ENCODE peak calls at places on chromosomes 6 and 20, in ten cellular contexts. One of them, this sample, is unnamed.
A peak's percentile ranks its signal among the peaks of the same experiment; 100 is the strongest.

GRCh38 chr6:28907394-28907793 is 16.4 kb downstream of the TRIM27 start:
- DNase-seq in cardiac muscle cell: peak; percentile 68
- DNase-seq in CD8-positive, alpha-beta T cell: no peak
- DNase-seq in upper lobe of right lung: no peak
- DNase-seq in left ventricle myocardium inferior: no peak
- DNase-seq in aorta: peak; percentile 57
- DNase-seq in prostate gland: no peak
- DNase-seq in upper lobe of left lung: peak; percentile 81
- DNase-seq in breast epithelium: no peak
- DNase-seq in IMR-90: peak; percentile 96
- DNase-seq in this sample: no peak

GRCh38 chr6:44219053-44219814 is 2.5 kb downstream of the MYMX start:
- DNase-seq in cardiac muscle cell: peak; percentile 76
- DNase-seq in CD8-positive, alpha-beta T cell: no peak
- DNase-seq in upper lobe of right lung: peak; percentile 94
- DNase-seq in left ventricle myocardium inferior: peak; percentile 89
- DNase-seq in aorta: peak; percentile 94
- DNase-seq in prostate gland: peak; percentile 54
- DNase-seq in upper lobe of left lung: peak; percentile 92
- DNase-seq in breast epithelium: peak; percentile 78
- DNase-seq in IMR-90: peak; percentile 55
- DNase-seq in this sample: no peak

GRCh38 chr6:158666637-158667359 is 16.9 kb downstream of the SYTL3 start:
- DNase-seq in cardiac muscle cell: peak; percentile 89
- DNase-seq in CD8-positive, alpha-beta T cell: no peak
- DNase-seq in upper lobe of right lung: peak; percentile 86
- DNase-seq in left ventricle myocardium inferior: no peak
- DNase-seq in aorta: no peak
- DNase-seq in prostate gland: peak; percentile 77
- DNase-seq in upper lobe of left lung: peak; percentile 75
- DNase-seq in breast epithelium: peak; percentile 80
- DNase-seq in IMR-90: peak; percentile 71
- DNase-seq in this sample: no peak

GRCh38 chr6:26331809-26332226 is 33.2 kb upstream of the BTN3A2 start:
- DNase-seq in cardiac muscle cell: no peak
- DNase-seq in CD8-positive, alpha-beta T cell: peak; percentile 65
- DNase-seq in upper lobe of right lung: no peak
- DNase-seq in left ventricle myocardium inferior: no peak
- DNase-seq in aorta: no peak
- DNase-seq in prostate gland: no peak
- DNase-seq in upper lobe of left lung: no peak
- DNase-seq in breast epithelium: no peak
- DNase-seq in IMR-90: no peak
- DNase-seq in this sample: peak; percentile 47

GRCh38 chr6:130560231-130560630 is 194.4 kb downstream of the TMEM200A start:
- DNase-seq in cardiac muscle cell: no peak
- DNase-seq in CD8-positive, alpha-beta T cell: no peak
- DNase-seq in upper lobe of right lung: no peak
- DNase-seq in left ventricle myocardium inferior: no peak
- DNase-seq in aorta: no peak
- DNase-seq in prostate gland: no peak
- DNase-seq in upper lobe of left lung: no peak
- DNase-seq in breast epithelium: no peak
- DNase-seq in IMR-90: peak; percentile 29
- DNase-seq in this sample: no peak

GRCh38 chr20:11891081-11891826 is 26.4 kb upstream of the BTBD3 start:
- DNase-seq in cardiac muscle cell: peak; percentile 39
- DNase-seq in CD8-positive, alpha-beta T cell: peak; percentile 17
- DNase-seq in upper lobe of right lung: peak; percentile 83
- DNase-seq in left ventricle myocardium inferior: peak; percentile 63
- DNase-seq in aorta: peak; percentile 64
- DNase-seq in prostate gland: peak; percentile 50
- DNase-seq in upper lobe of left lung: peak; percentile 45
- DNase-seq in breast epithelium: no peak
- DNase-seq in IMR-90: peak; percentile 34
- DNase-seq in this sample: no peak

GRCh38 chr20:49608752-49609670 is 41.1 kb upstream of the PTGIS start:
- DNase-seq in cardiac muscle cell: peak; percentile 63
- DNase-seq in CD8-positive, alpha-beta T cell: peak; percentile 71
- DNase-seq in upper lobe of right lung: peak; percentile 85
- DNase-seq in left ventricle myocardium inferior: peak; percentile 55
- DNase-seq in aorta: peak; percentile 70
- DNase-seq in prostate gland: peak; percentile 48
- DNase-seq in upper lobe of left lung: peak; percentile 83
- DNase-seq in breast epithelium: peak; percentile 79
- DNase-seq in IMR-90: no peak
- DNase-seq in this sample: peak; percentile 67

GRCh38 chr6:57284056-57284455 is 33.4 kb upstream of the PRIM2 start:
- DNase-seq in cardiac muscle cell: peak; percentile 77
- DNase-seq in CD8-positive, alpha-beta T cell: no peak
- DNase-seq in upper lobe of right lung: no peak
- DNase-seq in left ventricle myocardium inferior: no peak
- DNase-seq in aorta: no peak
- DNase-seq in prostate gland: peak; percentile 37
- DNase-seq in upper lobe of left lung: no peak
- DNase-seq in breast epithelium: no peak
- DNase-seq in IMR-90: peak; percentile 56
- DNase-seq in this sample: no peak

GRCh38 chr6:129586815-129587214 is 123.2 kb downstream of the ARHGAP18 start:
- DNase-seq in cardiac muscle cell: no peak
- DNase-seq in CD8-positive, alpha-beta T cell: no peak
- DNase-seq in upper lobe of right lung: no peak
- DNase-seq in left ventricle myocardium inferior: no peak
- DNase-seq in aorta: no peak
- DNase-seq in prostate gland: no peak
- DNase-seq in upper lobe of left lung: no peak
- DNase-seq in breast epithelium: no peak
- DNase-seq in IMR-90: peak; percentile 87
- DNase-seq in this sample: no peak

GRCh38 chr6:14665827-14666724 is 548.5 kb downstream of the CD83 start:
- DNase-seq in cardiac muscle cell: peak; percentile 92
- DNase-seq in CD8-positive, alpha-beta T cell: no peak
- DNase-seq in upper lobe of right lung: peak; percentile 71
- DNase-seq in left ventricle myocardium inferior: no peak
- DNase-seq in aorta: peak; percentile 71
- DNase-seq in prostate gland: no peak
- DNase-seq in upper lobe of left lung: peak; percentile 76
- DNase-seq in breast epithelium: no peak
- DNase-seq in IMR-90: peak; percentile 100
- DNase-seq in this sample: no peak

GRCh38 chr6:1895721-1896120 is 286.0 kb downstream of the FOXC1 start:
- DNase-seq in cardiac muscle cell: no peak
- DNase-seq in CD8-positive, alpha-beta T cell: no peak
- DNase-seq in upper lobe of right lung: no peak
- DNase-seq in left ventricle myocardium inferior: no peak
- DNase-seq in aorta: no peak
- DNase-seq in prostate gland: no peak
- DNase-seq in upper lobe of left lung: no peak
- DNase-seq in breast epithelium: no peak
- DNase-seq in IMR-90: peak; percentile 34
- DNase-seq in this sample: no peak

GRCh38 chr6:140281236-140281635 is 906.8 kb upstream of the CITED2 start:
- DNase-seq in cardiac muscle cell: no peak
- DNase-seq in CD8-positive, alpha-beta T cell: no peak
- DNase-seq in upper lobe of right lung: no peak
- DNase-seq in left ventricle myocardium inferior: no peak
- DNase-seq in aorta: no peak
- DNase-seq in prostate gland: no peak
- DNase-seq in upper lobe of left lung: no peak
- DNase-seq in breast epithelium: no peak
- DNase-seq in IMR-90: peak; percentile 42
- DNase-seq in this sample: no peak

GRCh38 chr20:54188132-54188835 is 14.5 kb upstream of the CYP24A1 start:
- DNase-seq in cardiac muscle cell: no peak
- DNase-seq in CD8-positive, alpha-beta T cell: no peak
- DNase-seq in upper lobe of right lung: no peak
- DNase-seq in left ventricle myocardium inferior: no peak
- DNase-seq in aorta: no peak
- DNase-seq in prostate gland: no peak
- DNase-seq in upper lobe of left lung: no peak
- DNase-seq in breast epithelium: no peak
- DNase-seq in IMR-90: no peak
- DNase-seq in this sample: no peak

GRCh38 chr6:114100421-114100820 is 129.5 kb upstream of the HDAC2 start:
- DNase-seq in cardiac muscle cell: no peak
- DNase-seq in CD8-positive, alpha-beta T cell: no peak
- DNase-seq in upper lobe of right lung: no peak
- DNase-seq in left ventricle myocardium inferior: no peak
- DNase-seq in aorta: no peak
- DNase-seq in prostate gland: no peak
- DNase-seq in upper lobe of left lung: no peak
- DNase-seq in breast epithelium: no peak
- DNase-seq in IMR-90: peak; percentile 59
- DNase-seq in this sample: no peak

GRCh38 chr6:35093118-35093445 is 48.1 kb downstream of the TCP11 start:
- DNase-seq in cardiac muscle cell: no peak
- DNase-seq in CD8-positive, alpha-beta T cell: no peak
- DNase-seq in upper lobe of right lung: no peak
- DNase-seq in left ventricle myocardium inferior: no peak
- DNase-seq in aorta: no peak
- DNase-seq in prostate gland: no peak
- DNase-seq in upper lobe of left lung: no peak
- DNase-seq in breast epithelium: no peak
- DNase-seq in IMR-90: peak; percentile 8
- DNase-seq in this sample: no peak

GRCh38 chr6:35092362-35093117 is 48.6 kb downstream of the TCP11 start:
- DNase-seq in cardiac muscle cell: peak; percentile 75
- DNase-seq in CD8-positive, alpha-beta T cell: no peak
- DNase-seq in upper lobe of right lung: no peak
- DNase-seq in left ventricle myocardium inferior: no peak
- DNase-seq in aorta: peak; percentile 75
- DNase-seq in prostate gland: no peak
- DNase-seq in upper lobe of left lung: no peak
- DNase-seq in breast epithelium: no peak
- DNase-seq in IMR-90: peak; percentile 79
- DNase-seq in this sample: no peak

GRCh38 chr6:35096129-35096852 is 44.8 kb downstream of the TCP11 start:
- DNase-seq in cardiac muscle cell: peak; percentile 75
- DNase-seq in CD8-positive, alpha-beta T cell: no peak
- DNase-seq in upper lobe of right lung: no peak
- DNase-seq in left ventricle myocardium inferior: no peak
- DNase-seq in aorta: no peak
- DNase-seq in prostate gland: no peak
- DNase-seq in upper lobe of left lung: no peak
- DNase-seq in breast epithelium: no peak
- DNase-seq in IMR-90: peak; percentile 81
- DNase-seq in this sample: no peak

GRCh38 chr6:35093783-35094182 is 47.4 kb downstream of the TCP11 start:
- DNase-seq in cardiac muscle cell: no peak
- DNase-seq in CD8-positive, alpha-beta T cell: no peak
- DNase-seq in upper lobe of right lung: no peak
- DNase-seq in left ventricle myocardium inferior: no peak
- DNase-seq in aorta: no peak
- DNase-seq in prostate gland: no peak
- DNase-seq in upper lobe of left lung: no peak
- DNase-seq in breast epithelium: no peak
- DNase-seq in IMR-90: no peak
- DNase-seq in this sample: no peak

GRCh38 chr6:35094183-35094582 is 47.0 kb downstream of the TCP11 start:
- DNase-seq in cardiac muscle cell: peak; percentile 13
- DNase-seq in CD8-positive, alpha-beta T cell: no peak
- DNase-seq in upper lobe of right lung: no peak
- DNase-seq in left ventricle myocardium inferior: no peak
- DNase-seq in aorta: no peak
- DNase-seq in prostate gland: no peak
- DNase-seq in upper lobe of left lung: no peak
- DNase-seq in breast epithelium: no peak
- DNase-seq in IMR-90: no peak
- DNase-seq in this sample: no peak
- H3K4me1 ChIP-seq in cardiac muscle cell: no peaks in the 10 kb centered on the region
- H3K4me1 ChIP-seq in CD8-positive, alpha-beta T cell: no peaks in the 10 kb centered on the region
- H3K4me1 ChIP-seq in upper lobe of right lung: peaks cover 38% of the 10 kb centered on the region
- H3K4me1 ChIP-seq in left ventricle myocardium inferior: peaks cover 53% of the 10 kb centered on the region
- H3K4me1 ChIP-seq in aorta: peaks cover 6% of the 10 kb centered on the region
- H3K4me1 ChIP-seq in prostate gland: no peaks in the 10 kb centered on the region
- H3K4me1 ChIP-seq in upper lobe of left lung: peaks cover 18% of the 10 kb centered on the region
- H3K4me1 ChIP-seq in breast epithelium: no peaks in the 10 kb centered on the region
- H3K4me1 ChIP-seq in IMR-90: peaks cover 38% of the 10 kb centered on the region
- H3K4me1 ChIP-seq in this sample: no peaks in the 10 kb centered on the region

DNA sequence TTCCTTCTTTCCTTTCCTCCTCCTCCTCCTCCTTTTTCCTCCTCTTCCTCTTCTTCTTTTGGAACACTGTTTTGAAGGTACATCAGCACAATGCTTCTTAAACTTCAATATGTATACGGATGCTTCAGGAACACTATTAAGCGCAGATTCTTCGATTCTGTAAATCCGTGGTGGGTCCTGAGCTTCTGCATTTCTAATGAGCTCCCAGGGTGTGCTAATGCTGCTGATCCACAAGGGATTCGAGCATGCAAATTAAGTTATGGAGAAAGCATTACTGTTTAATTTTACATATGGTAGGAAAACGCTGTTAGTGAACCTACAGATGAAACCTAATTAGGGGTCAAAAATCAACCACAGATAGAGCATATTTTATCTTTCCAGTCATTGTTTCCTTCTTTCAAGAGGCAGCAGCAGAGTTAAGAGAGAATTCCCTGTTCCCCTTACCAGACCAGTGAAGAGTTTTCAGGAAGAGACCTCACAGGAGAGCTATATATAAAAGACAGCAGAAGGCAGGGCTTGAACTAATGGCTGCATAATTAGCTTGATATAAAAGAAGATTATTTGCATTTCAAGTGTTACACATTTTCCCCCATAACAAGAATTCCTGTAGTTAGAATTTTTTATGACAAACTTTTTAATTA is 47.2 kb downstream of the KIF13A start:
- DNase-seq in cardiac muscle cell: no peak
- DNase-seq in CD8-positive, alpha-beta T cell: no peak
- DNase-seq in upper lobe of right lung: no peak
- DNase-seq in left ventricle myocardium inferior: no peak
- DNase-seq in aorta: no peak
- DNase-seq in prostate gland: no peak
- DNase-seq in upper lobe of left lung: no peak
- DNase-seq in breast epithelium: no peak
- DNase-seq in IMR-90: no peak
- DNase-seq in this sample: no peak
- H3K4me3 ChIP-seq in cardiac muscle cell: no peak overlapping the region
- H3K4me3 ChIP-seq in CD8-positive, alpha-beta T cell: no peak overlapping the region
- H3K4me3 ChIP-seq in upper lobe of right lung: no peak overlapping the region
- H3K4me3 ChIP-seq in left ventricle myocardium inferior: no peak overlapping the region
- H3K4me3 ChIP-seq in aorta: no peak overlapping the region
- H3K4me3 ChIP-seq in prostate gland: no peak overlapping the region
- H3K4me3 ChIP-seq in upper lobe of left lung: no peak overlapping the region
- H3K4me3 ChIP-seq in breast epithelium: no peak overlapping the region
- H3K4me3 ChIP-seq in IMR-90: no peak overlapping the region
- H3K4me3 ChIP-seq in this sample: no peak overlapping the region

GRCh38 chr6:165135889-165136288 is 173.5 kb downstream of the C6orf118 start:
- DNase-seq in cardiac muscle cell: no peak
- DNase-seq in CD8-positive, alpha-beta T cell: no peak
- DNase-seq in upper lobe of right lung: no peak
- DNase-seq in left ventricle myocardium inferior: no peak
- DNase-seq in aorta: no peak
- DNase-seq in prostate gland: no peak
- DNase-seq in upper lobe of left lung: no peak
- DNase-seq in breast epithelium: no peak
- DNase-seq in IMR-90: no peak
- DNase-seq in this sample: no peak
- H3K9me3 ChIP-seq in cardiac muscle cell: no peaks in the 10 kb centered on the region
- H3K9me3 ChIP-seq in CD8-positive, alpha-beta T cell: peaks cover 7% of the 10 kb centered on the region
- H3K9me3 ChIP-seq in upper lobe of right lung: peaks cover 4% of the 10 kb centered on the region
- H3K9me3 ChIP-seq in left ventricle myocardium inferior: peaks cover 26% of the 10 kb centered on the region
- H3K9me3 ChIP-seq in aorta: peaks cover 2% of the 10 kb centered on the region
- H3K9me3 ChIP-seq in prostate gland: no peaks in the 10 kb centered on the region
- H3K9me3 ChIP-seq in upper lobe of left lung: peaks cover 12% of the 10 kb centered on the region
- H3K9me3 ChIP-seq in breast epithelium: peaks cover 16% of the 10 kb centered on the region
- H3K9me3 ChIP-seq in IMR-90: peaks cover 11% of the 10 kb centered on the region
- H3K9me3 ChIP-seq in this sample: no peaks in the 10 kb centered on the region

GRCh38 chr20:62621251-62622110 is 20.8 kb upstream of the SLCO4A1 start:
- DNase-seq in cardiac muscle cell: no peak
- DNase-seq in CD8-positive, alpha-beta T cell: no peak
- DNase-seq in upper lobe of right lung: no peak
- DNase-seq in left ventricle myocardium inferior: no peak
- DNase-seq in aorta: no peak
- DNase-seq in prostate gland: no peak
- DNase-seq in upper lobe of left lung: no peak
- DNase-seq in breast epithelium: no peak
- DNase-seq in IMR-90: no peak
- DNase-seq in this sample: no peak
- H3K4me1 ChIP-seq in cardiac muscle cell: peaks cover 8% of the 10 kb centered on the region
- H3K4me1 ChIP-seq in CD8-positive, alpha-beta T cell: peaks cover 41% of the 10 kb centered on the region
- H3K4me1 ChIP-seq in upper lobe of right lung: peaks cover 58% of the 10 kb centered on the region
- H3K4me1 ChIP-seq in left ventricle myocardium inferior: peaks cover 77% of the 10 kb centered on the region
- H3K4me1 ChIP-seq in aorta: no peaks in the 10 kb centered on the region
- H3K4me1 ChIP-seq in prostate gland: peaks cover 16% of the 10 kb centered on the region
- H3K4me1 ChIP-seq in upper lobe of left lung: peaks cover 86% of the 10 kb centered on the region
- H3K4me1 ChIP-seq in breast epithelium: peaks cover 20% of the 10 kb centered on the region
- H3K4me1 ChIP-seq in IMR-90: peaks cover 9% of the 10 kb centered on the region
- H3K4me1 ChIP-seq in this sample: peaks cover 37% of the 10 kb centered on the region

This sample was measured in CD8-positive, alpha-beta memory T cell.